ENCODE peak calls at places on chromosomes 12 and 14, in eight cellular contexts. O is left ventricle myocardium inferior, P is stomach, E is AG09309, V is HL-60, W is endothelial cell, R is cardiac muscle cell, Q is brain microvascular endothelial cell. F is an unnamed sample.

GRCh38 chr14:73744175-73744867 is 30.1 kb upstream of the PNMA1 start:
- DNase-seq in O (no peak), P (no peak), E (no peak), V (no peak), W (no peak), R (no peak), Q (no peak), F (no peak)

GRCh38 chr14:20624495-20625070 is 16.9 kb downstream of the OR6S1 start:
- DNase-seq in O (peak), P (peak), E (no peak), V (no peak), W (peak), R (peak), Q (peak), F (peak)

GRCh38 chr14:94638330-94638729 is 26.1 kb downstream of the SERPINA3 start:
- DNase-seq in O (no peak), P (no peak), E (no peak), V (no peak), W (no peak), R (no peak), Q (peak), F (no peak)

GRCh38 chr14:100500128-100500527 is 87.1 kb downstream of the BEGAIN start:
- DNase-seq in O (no peak), P (no peak), E (no peak), V (no peak), W (no peak), R (no peak), Q (no peak), F (no peak)

GRCh38 chr14:24403294-24404013 is 4.7 kb downstream of the NYNRIN start:
- DNase-seq in O (no peak), P (peak), E (no peak), V (no peak), W (no peak), R (no peak), Q (no peak), F (no peak)

GRCh38 chr12:98399532-98399931 is 115.9 kb upstream of the TMPO start:
- DNase-seq in O (no peak), P (no peak), E (peak), V (peak), W (no peak), R (no peak), Q (peak), F (peak)

GRCh38 chr12:50402270-50403000 is 1.8 kb downstream of the LARP4 start:
- DNase-seq in O (no peak), P (no peak), E (no peak), V (no peak), W (no peak), R (no peak), Q (no peak), F (no peak)

GRCh38 chr12:67533159-67533558 is 115.4 kb upstream of the DYRK2 start:
- DNase-seq in O (no peak), P (no peak), E (no peak), V (no peak), W (no peak), R (no peak), Q (no peak), F (no peak)

GRCh38 chr12:81416571-81416970 is 338.7 kb downstream of the ACSS3 start:
- DNase-seq in O (no peak), P (no peak), E (no peak), V (no peak), W (no peak), R (no peak), Q (no peak), F (no peak)

GRCh38 chr12:9590441-9590840 is 17.3 kb downstream of the KLRB1 start:
- DNase-seq in O (no peak), P (no peak), E (no peak), V (no peak), W (no peak), R (no peak), Q (no peak), F (no peak)

GRCh38 chr14:89578048-89578619 is 161.1 kb upstream of the FOXN3 start:
- DNase-seq in O (no peak), P (no peak), E (peak), V (no peak), W (no peak), R (no peak), Q (peak), F (no peak)

GRCh38 chr12:72083096-72083825 is 144.6 kb downstream of the TPH2 start:
- DNase-seq in O (no peak), P (no peak), E (no peak), V (no peak), W (no peak), R (no peak), Q (no peak), F (no peak)

GRCh38 chr12:13258212-13258611 is 61.7 kb downstream of the EMP1 start:
- DNase-seq in O (no peak), P (no peak), E (no peak), V (no peak), W (no peak), R (no peak), Q (no peak), F (no peak)

GRCh38 chr12:4037747-4038312 is 164.6 kb upstream of the PARP11 start:
- DNase-seq in O (no peak), P (peak), E (no peak), V (no peak), W (peak), R (peak), Q (peak), F (no peak)

GRCh38 chr14:93528884-93529558 is 98.3 kb downstream of the UNC79 start:
- DNase-seq in O (no peak), P (no peak), E (no peak), V (no peak), W (no peak), R (no peak), Q (no peak), F (no peak)

GRCh38 chr12:109308534-109309440 is at the start of gene FOXN4:
- DNase-seq in O (no peak), P (no peak), E (no peak), V (no peak), W (peak), R (peak), Q (no peak), F (peak)

GRCh38 chr12:1531654-1532366 is 62.6 kb downstream of the FBXL14 start:
- DNase-seq in O (no peak), P (no peak), E (no peak), V (no peak), W (no peak), R (peak), Q (no peak), F (peak)

GRCh38 chr12:49019435-49020317 is 1.1 kb upstream of the PRKAG1 start:
- DNase-seq in O (no peak), P (no peak), E (no peak), V (peak), W (peak), R (peak), Q (peak), F (peak)

GRCh38 chr12:121003650-121004049 is 12.6 kb downstream of the C12orf43 start:
- DNase-seq in O (no peak), P (peak), E (no peak), V (no peak), W (no peak), R (no peak), Q (no peak), F (no peak)

GRCh38 chr12:121004253-121004815 is 12.0 kb downstream of the C12orf43 start:
- DNase-seq in O (no peak), P (peak), E (no peak), V (no peak), W (no peak), R (no peak), Q (no peak), F (no peak)

GRCh38 chr12:121008347-121009098 is 7.8 kb downstream of the C12orf43 start:
- DNase-seq in O (no peak), P (no peak), E (no peak), V (no peak), W (no peak), R (no peak), Q (no peak), F (no peak)

GRCh38 chr12:121001841-121002483 is 14.3 kb downstream of the C12orf43 start:
- DNase-seq in O (no peak), P (no peak), E (no peak), V (no peak), W (no peak), R (no peak), Q (no peak), F (no peak)

GRCh38 chr12:121005346-121005815 is 10.9 kb downstream of the C12orf43 start:
- DNase-seq in O (no peak), P (peak), E (no peak), V (no peak), W (peak), R (peak), Q (peak), F (peak)
- TF ChIP-seq CTCF in O (peak), P (peak), E (peak), V (peak), W (peak), R (peak), Q (peak), F (peak)

DNA sequence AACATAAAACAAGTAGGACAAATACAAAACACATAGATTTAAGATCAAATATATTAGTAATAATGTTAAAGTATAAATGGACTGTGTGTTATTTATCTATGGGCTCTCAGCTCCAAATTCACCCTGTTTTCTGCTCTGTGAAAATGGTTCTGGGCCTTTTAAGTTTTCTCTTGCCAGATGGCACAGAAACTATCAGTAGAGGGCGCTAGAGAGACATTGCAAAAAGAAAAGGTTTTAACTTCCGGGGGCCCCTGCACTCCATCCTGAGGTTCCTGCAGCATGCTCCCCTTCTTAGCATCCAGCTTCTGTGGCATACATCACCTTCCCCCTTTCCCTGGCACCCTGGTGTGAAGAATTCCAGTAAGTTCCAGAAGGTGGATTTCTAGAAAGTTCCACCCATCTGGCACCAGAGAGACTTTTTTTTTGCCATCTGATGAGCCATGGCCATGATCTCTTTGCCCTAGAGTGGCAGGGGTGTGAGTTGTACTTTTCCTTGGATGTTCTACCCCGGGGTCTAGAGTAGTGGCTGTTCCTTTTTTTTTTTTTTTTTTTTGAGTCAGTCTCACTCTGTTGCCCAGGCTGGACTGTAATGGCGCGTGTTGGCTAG is 29.3 kb downstream of the ZCRB1 start:
- DNase-seq in O (no peak), P (no peak), E (no peak), V (no peak), W (no peak), R (no peak), Q (no peak), F (no peak)
- TF ChIP-seq CTCF in O (no peak), P (no peak), E (peak), V (peak), W (peak), R (peak), Q (peak), F (peak)

DNA sequence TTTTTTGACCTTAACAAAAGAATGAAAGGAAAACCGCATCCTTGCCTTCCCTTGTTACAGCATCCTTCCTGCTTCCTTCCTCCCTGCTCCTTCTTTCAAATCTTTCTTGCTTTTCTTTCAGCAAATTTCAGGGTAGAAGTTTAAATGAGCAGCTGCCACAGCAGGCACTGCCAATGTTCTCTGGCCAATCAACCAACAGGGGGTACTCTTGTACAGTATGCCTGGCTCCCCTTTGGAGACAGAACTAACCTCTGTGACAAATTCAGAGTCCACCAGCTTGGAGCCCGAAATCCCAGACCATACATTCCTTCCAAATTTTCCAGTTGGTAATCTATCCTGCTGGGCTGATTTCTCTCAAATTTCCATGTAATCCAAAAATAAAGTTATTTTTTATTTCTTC is 609.8 kb upstream of the LMO3 start:
- DNase-seq in O (no peak), P (no peak), E (no peak), V (no peak), W (no peak), R (no peak), Q (no peak), F (no peak)
- TF ChIP-seq CTCF in O (no peak), P (no peak), E (no peak), V (no peak), W (no peak), R (no peak), Q (no peak), F (no peak)

DNA sequence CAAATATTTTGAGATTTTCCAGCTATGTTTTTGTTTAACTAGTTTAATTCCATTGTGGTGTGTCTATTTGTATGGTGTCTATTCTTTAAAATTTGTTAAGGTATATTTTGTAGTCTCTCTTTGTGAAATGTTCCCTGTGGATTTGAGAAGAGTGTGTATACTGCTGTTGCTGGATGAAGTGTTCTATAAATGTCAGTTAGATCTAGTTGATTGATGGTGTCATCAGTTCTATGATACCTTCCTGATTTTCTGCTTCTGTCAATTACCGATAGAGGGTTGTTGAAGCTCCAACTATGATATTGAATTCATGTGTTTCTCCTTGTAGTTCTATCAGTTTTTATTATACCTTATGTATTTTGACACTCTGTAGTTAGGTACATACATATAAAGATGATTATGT is 53.1 kb downstream of the FUT8 start:
- DNase-seq in O (no peak), P (no peak), E (no peak), V (no peak), W (no peak), R (no peak), Q (no peak), F (no peak)
- TF ChIP-seq CTCF in O (no peak), P (no peak), E (no peak), V (no peak), W (no peak), R (no peak), Q (no peak), F (no peak)

GRCh38 chr12:32087301-32087700 is 19.3 kb upstream of the BICD1 start:
- DNase-seq in O (no peak), P (no peak), E (no peak), V (no peak), W (no peak), R (no peak), Q (no peak), F (peak)
- TF ChIP-seq CTCF in O (no peak), P (no peak), E (no peak), V (no peak), W (no peak), R (no peak), Q (no peak), F (no peak)

DNA sequence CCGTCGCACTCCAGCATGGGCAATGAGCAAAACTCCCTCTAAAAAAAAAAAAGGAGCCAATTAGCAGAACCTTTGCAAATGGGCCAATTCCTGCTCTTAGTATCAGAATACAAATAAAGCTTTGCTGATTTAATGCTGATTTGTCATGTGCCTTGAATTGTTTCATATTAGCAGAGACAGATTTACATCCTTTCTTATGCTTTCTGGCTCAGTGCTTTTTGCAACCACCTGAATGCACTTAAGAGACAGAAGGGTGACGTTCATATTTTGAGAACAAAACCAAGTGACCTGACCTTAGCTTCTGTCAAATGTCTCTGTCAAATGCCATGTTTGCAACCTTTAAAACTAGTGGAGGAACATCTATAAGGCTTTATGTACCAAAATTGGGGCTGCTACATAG is 43.8 kb upstream of the YAF2 start:
- DNase-seq in O (no peak), P (no peak), E (no peak), V (no peak), W (no peak), R (no peak), Q (no peak), F (no peak)
- TF ChIP-seq CTCF in O (no peak), P (no peak), E (no peak), V (no peak), W (no peak), R (no peak), Q (no peak), F (no peak)

GRCh38 chr14:54566152-54566409 is 847 bp upstream of the SAMD4A start:
- DNase-seq in O (no peak), P (no peak), E (no peak), V (no peak), W (no peak), R (no peak), Q (no peak), F (no peak)

GRCh38 chr14:54566410-54567223 is at the start of gene SAMD4A:
- DNase-seq in O (peak), P (peak), E (peak), V (no peak), W (peak), R (peak), Q (peak), F (peak)

GRCh38 chr14:54564799-54565235 is 2.1 kb upstream of the SAMD4A start:
- DNase-seq in O (no peak), P (no peak), E (no peak), V (no peak), W (no peak), R (no peak), Q (peak), F (no peak)

GRCh38 chr14:54564071-54564798 is 2.7 kb upstream of the SAMD4A start:
- DNase-seq in O (no peak), P (no peak), E (no peak), V (no peak), W (no peak), R (peak), Q (no peak), F (peak)

GRCh38 chr14:54565236-54566151 is 1.4 kb upstream of the SAMD4A start:
- DNase-seq in O (peak), P (peak), E (peak), V (no peak), W (peak), R (peak), Q (peak), F (peak)
- TF ChIP-seq CTCF in O (peak), P (peak), E (peak), V (no peak), W (peak), R (peak), Q (no peak), F (no peak)